ENCODE peak calls at places on chromosome 4, in six cellular contexts. P is effector CD4-positive, alpha-beta T cell; N is activated CD4-positive, alpha-beta T cell treated with anti-CD3 and anti-CD28 coated beads for 24 hours; D is RKO; A is T1000; O is esophagus squamous epithelium. U is an unnamed sample.

GRCh38 chr4:120865985-120866384 is 56.5 kb downstream of the PRDM5 start:
- DNase-seq in P (no peak), N (no peak), D (no peak), A (no peak), O (no peak), U (no peak)

GRCh38 chr4:121551271-121551670 is 145.5 kb downstream of the ANXA5 start:
- DNase-seq in P (no peak), N (no peak), D (no peak), A (no peak), O (no peak), U (no peak)

GRCh38 chr4:4269326-4269725 is 20.6 kb downstream of the LYAR start:
- DNase-seq in P (no peak), N (no peak), D (no peak), A (no peak), O (no peak), U (no peak)

GRCh38 chr4:185708348-185708747 is 103.6 kb downstream of the SORBS2 start:
- DNase-seq in P (no peak), N (no peak), D (peak), A (no peak), O (no peak), U (no peak)

GRCh38 chr4:71445819-71446218 is 107.0 kb downstream of the SLC4A4 start:
- DNase-seq in P (no peak), N (no peak), D (no peak), A (no peak), O (no peak), U (no peak)

GRCh38 chr4:139242511-139243051 is 37.4 kb downstream of the MGARP start:
- DNase-seq in P (no peak), N (no peak), D (no peak), A (peak), O (no peak), U (no peak)

GRCh38 chr4:84063618-84064017 is 435.5 kb downstream of the NKX6-1 start:
- DNase-seq in P (no peak), N (no peak), D (no peak), A (no peak), O (no peak), U (no peak)

GRCh38 chr4:38618510-38618909 is 45.5 kb upstream of the KLF3 start:
- DNase-seq in P (no peak), N (no peak), D (no peak), A (no peak), O (no peak), U (no peak)

GRCh38 chr4:85147481-85148076 is 181.1 kb upstream of the WDFY3 start:
- DNase-seq in P (no peak), N (no peak), D (peak), A (no peak), O (peak), U (peak)

GRCh38 chr4:65834707-65835106 is 164.4 kb upstream of the EPHA5 start:
- DNase-seq in P (no peak), N (no peak), D (no peak), A (no peak), O (no peak), U (no peak)

GRCh38 chr4:76160355-76160754 is 12.2 kb upstream of the NUP54 start:
- DNase-seq in P (no peak), N (no peak), D (no peak), A (no peak), O (no peak), U (no peak)

GRCh38 chr4:26252349-26252748 is 68.5 kb upstream of the RBPJ start:
- DNase-seq in P (no peak), N (no peak), D (no peak), A (no peak), O (no peak), U (no peak)

GRCh38 chr4:159103406-159104131 is 690 bp downstream of the RAPGEF2 start:
- DNase-seq in P (peak), N (peak), D (peak), A (no peak), O (no peak), U (peak)

GRCh38 chr4:2827071-2827873 is 16.4 kb upstream of the ADD1 start:
- DNase-seq in P (no peak), N (no peak), D (no peak), A (no peak), O (no peak), U (no peak)

GRCh38 chr4:128159967-128160366 is 98.9 kb downstream of the LARP1B start:
- DNase-seq in P (no peak), N (no peak), D (peak), A (no peak), O (no peak), U (no peak)

GRCh38 chr4:175947117-175947722 is 118.4 kb upstream of the WDR17 start:
- DNase-seq in P (no peak), N (no peak), D (peak), A (no peak), O (no peak), U (no peak)

GRCh38 chr4:44668521-44668920 is 9.7 kb upstream of the GUF1 start:
- DNase-seq in P (no peak), N (no peak), D (no peak), A (no peak), O (no peak), U (no peak)

GRCh38 chr4:13399257-13399656 is 84.9 kb downstream of the RAB28 start:
- DNase-seq in P (no peak), N (no peak), D (peak), A (no peak), O (no peak), U (no peak)

GRCh38 chr4:146439437-146439836 is 82.3 kb downstream of the SLC10A7 start:
- DNase-seq in P (no peak), N (no peak), D (no peak), A (no peak), O (no peak), U (no peak)

GRCh38 chr4:870951-871350 is 45.0 kb upstream of the CPLX1 start:
- DNase-seq in P (no peak), N (no peak), D (no peak), A (no peak), O (no peak), U (no peak)

GRCh38 chr4:133581971-133582619 is 433.0 kb downstream of the PCDH10 start:
- DNase-seq in P (no peak), N (no peak), D (no peak), A (no peak), O (no peak), U (no peak)

GRCh38 chr4:107801766-107802211 is 22.9 kb upstream of the SGMS2 start:
- DNase-seq in P (no peak), N (no peak), D (peak), A (peak), O (no peak), U (no peak)

GRCh38 chr4:95219109-95219508 is 329.7 kb downstream of the UNC5C start:
- DNase-seq in P (no peak), N (no peak), D (peak), A (no peak), O (no peak), U (no peak)

GRCh38 chr4:7381221-7381889 is 53.4 kb downstream of the PSAPL1 start:
- DNase-seq in P (no peak), N (no peak), D (no peak), A (no peak), O (no peak), U (no peak)

GRCh38 chr4:21514022-21514421 is 434.6 kb downstream of the KCNIP4 start:
- DNase-seq in P (no peak), N (no peak), D (no peak), A (no peak), O (no peak), U (no peak)

GRCh38 chr4:8473920-8474590 is 33.5 kb downstream of the TRMT44 start:
- DNase-seq in P (no peak), N (no peak), D (no peak), A (no peak), O (no peak), U (no peak)

GRCh38 chr4:151227731-151228130 is 49.2 kb upstream of the PRSS48 start:
- DNase-seq in P (no peak), N (no peak), D (peak), A (no peak), O (no peak), U (no peak)

GRCh38 chr4:183345261-183345660 is 23.0 kb upstream of the CLDN24 start:
- DNase-seq in P (no peak), N (no peak), D (no peak), A (no peak), O (no peak), U (no peak)